ENCODE peak calls at places on chromosomes 2 and 18, in eight cellular contexts. N is endothelial cell, J is bronchial epithelial cell, T is hepatocyte, I is adrenal gland, X is foreskin keratinocyte, O is IMR-90, M is kidney. Q is an unnamed sample.

GRCh38 chr18:61322265-61322873 is 10.9 kb upstream of the CDH20 start:
- DNase-seq in I (peak; percentile 54), N (peak; percentile 90), O (peak; percentile 33), T (peak; percentile 83), X (peak; percentile 47), M (no peak), J (peak; percentile 29), Q (peak; percentile 87)

GRCh38 chr18:79798999-79799370 is 1.2 kb downstream of the KCNG2 start:
- DNase-seq in O (no peak), I (no peak), T (peak; percentile 34), X (no peak), J (no peak), M (peak; percentile 53), N (no peak), Q (no peak)

GRCh38 chr2:146916914-146917313 is 927.9 kb upstream of the ACVR2A start:
- DNase-seq in N (no peak), O (no peak), J (peak; percentile 44), M (no peak), I (no peak), X (no peak), T (no peak), Q (no peak)

GRCh38 chr2:46358713-46359112 is 61.5 kb downstream of the EPAS1 start:
- DNase-seq in X (no peak), J (no peak), O (no peak), I (no peak), M (no peak), N (no peak), T (no peak), Q (no peak)

GRCh38 chr2:151264157-151264835 is 2.6 kb upstream of the RBM43 start:
- DNase-seq in I (no peak), J (no peak), N (no peak), T (peak; percentile 39), X (no peak), M (no peak), O (no peak), Q (no peak)

GRCh38 chr18:59834267-59834666 is 65.5 kb upstream of the PMAIP1 start:
- DNase-seq in N (no peak), T (no peak), X (no peak), O (no peak), J (no peak), I (no peak), M (no peak), Q (no peak)

GRCh38 chr2:112032615-112033457 is 22.2 kb upstream of the TMEM87B start:
- DNase-seq in J (peak; percentile 95), I (peak; percentile 74), M (no peak), N (no peak), O (peak; percentile 71), X (peak; percentile 78), T (peak; percentile 35), Q (peak; percentile 74)

GRCh38 chr2:132668189-132668833 is 1.7 kb downstream of the LYPD1 start:
- DNase-seq in J (no peak), N (peak; percentile 55), X (no peak), T (peak; percentile 40), M (no peak), I (no peak), O (no peak), Q (peak; percentile 74)

GRCh38 chr2:57376985-57377384 is 669.6 kb upstream of the VRK2 start:
- DNase-seq in I (no peak), J (peak; percentile 11), X (no peak), N (no peak), O (no peak), T (peak; percentile 18), M (no peak), Q (no peak)
- TF ChIP-seq CTCF in I (peak; percentile 34), J (no peak), X (peak; percentile 59), N (no peak), O (peak; percentile 10), T (peak; percentile 54), M (no peak), Q (no peak)

GRCh38 chr2:49861821-49862220 is 707.5 kb upstream of the FSHR start:
- DNase-seq in N (no peak), T (no peak), I (no peak), J (peak; percentile 1), X (peak; percentile 33), M (no peak), O (no peak), Q (no peak)
- TF ChIP-seq CTCF in N (no peak), T (no peak), I (no peak), J (no peak), X (no peak), M (no peak), O (no peak), Q (no peak)

DNA sequence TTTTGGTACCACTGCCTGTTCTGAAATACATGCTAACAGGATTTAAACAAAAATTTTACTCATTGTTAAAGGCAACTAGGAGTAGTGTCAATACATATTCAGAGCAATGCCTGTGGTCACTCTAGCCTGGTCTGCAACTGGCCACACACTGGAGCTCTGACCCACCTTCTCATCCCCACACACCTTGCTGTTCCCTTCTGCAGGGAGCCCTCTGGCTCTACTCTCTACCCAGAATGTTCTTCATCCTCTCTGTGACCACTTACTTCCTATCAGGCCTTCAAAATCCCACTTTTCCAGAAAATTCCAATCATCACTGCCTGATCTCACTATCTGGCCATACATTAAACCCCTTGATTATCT is 102.3 kb upstream of the NFU1 start:
- DNase-seq in O (no peak), I (no peak), N (no peak), M (no peak), J (no peak), X (no peak), T (no peak), Q (no peak)
- TF ChIP-seq CTCF in O (no peak), I (no peak), N (no peak), M (no peak), J (no peak), X (no peak), T (no peak), Q (no peak)

GRCh38 chr2:70007151-70007550 is 45.7 kb upstream of the ASPRV1 start:
- DNase-seq in O (no peak), J (no peak), N (no peak), I (no peak), X (no peak), M (no peak), T (no peak), Q (no peak)

GRCh38 chr2:70008290-70008689 is 46.9 kb upstream of the ASPRV1 start:
- DNase-seq in T (no peak), I (no peak), N (no peak), M (no peak), J (no peak), O (no peak), X (no peak), Q (no peak)

GRCh38 chr2:70006447-70006784 is 45.0 kb upstream of the ASPRV1 start:
- DNase-seq in X (no peak), T (no peak), N (no peak), O (no peak), M (no peak), J (no peak), I (no peak), Q (no peak)

GRCh38 chr2:70003093-70003830 is 41.8 kb upstream of the ASPRV1 start:
- DNase-seq in N (no peak), M (peak; percentile 26), T (no peak), J (no peak), O (no peak), I (no peak), X (no peak), Q (no peak)

DNA sequence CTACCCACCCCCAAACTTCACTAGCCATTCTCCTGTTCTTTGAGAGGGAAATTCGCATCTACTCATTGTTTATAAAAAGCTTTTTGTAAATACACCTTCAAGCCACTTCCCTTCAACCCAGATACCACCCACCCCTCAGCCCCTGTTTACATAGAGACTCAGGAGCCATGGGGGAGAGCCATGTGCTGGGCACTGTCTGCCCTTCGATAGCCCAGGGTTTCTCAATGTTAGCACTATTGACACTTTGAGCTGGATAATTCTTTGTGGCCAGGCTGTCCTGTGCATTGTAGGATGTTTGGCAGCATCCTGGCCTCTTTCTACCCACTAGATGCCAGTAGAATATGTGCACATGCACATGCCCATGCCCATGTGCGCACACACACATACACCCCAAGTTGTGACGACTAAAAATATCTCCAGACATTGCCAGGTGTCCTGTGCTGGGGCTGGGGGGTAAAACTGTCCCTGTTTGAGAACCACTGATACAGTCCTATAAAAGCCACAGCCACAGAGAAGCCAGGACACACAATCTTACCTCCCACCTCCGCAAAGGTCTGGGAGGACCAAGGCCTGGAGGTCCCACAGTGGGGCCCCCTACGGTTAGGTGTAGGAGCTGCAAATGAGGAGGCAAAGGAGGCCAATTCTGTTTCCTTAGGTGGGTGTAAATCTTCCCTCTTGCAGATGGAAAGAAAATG is 44.5 kb upstream of the ASPRV1 start:
- DNase-seq in J (no peak), O (no peak), T (no peak), N (no peak), M (peak; percentile 18), I (no peak), X (no peak), Q (no peak)
- TF ChIP-seq CTCF in J (no peak), O (no peak), T (no peak), N (no peak), M (no peak), I (no peak), X (no peak), Q (no peak)

GRCh38 chr2:206149330-206149729 is 9.9 kb downstream of the NDUFS1 start:
- DNase-seq in I (no peak), J (no peak), M (no peak), X (no peak), T (no peak), O (no peak), N (no peak), Q (no peak)

GRCh38 chr2:206158563-206159345 is 490 bp downstream of the NDUFS1 start:
- DNase-seq in M (no peak), J (peak; percentile 15), N (no peak), X (no peak), I (peak; percentile 31), O (peak; percentile 31), T (peak; percentile 31), Q (no peak)

GRCh38 chr2:206150631-206151030 is 8.6 kb downstream of the NDUFS1 start:
- DNase-seq in M (no peak), J (no peak), T (no peak), X (no peak), O (no peak), N (no peak), I (no peak), Q (no peak)

GRCh38 chr2:206150168-206150567 is 9.1 kb downstream of the NDUFS1 start:
- DNase-seq in O (no peak), I (no peak), N (no peak), X (no peak), T (no peak), M (no peak), J (no peak), Q (no peak)

DNA sequence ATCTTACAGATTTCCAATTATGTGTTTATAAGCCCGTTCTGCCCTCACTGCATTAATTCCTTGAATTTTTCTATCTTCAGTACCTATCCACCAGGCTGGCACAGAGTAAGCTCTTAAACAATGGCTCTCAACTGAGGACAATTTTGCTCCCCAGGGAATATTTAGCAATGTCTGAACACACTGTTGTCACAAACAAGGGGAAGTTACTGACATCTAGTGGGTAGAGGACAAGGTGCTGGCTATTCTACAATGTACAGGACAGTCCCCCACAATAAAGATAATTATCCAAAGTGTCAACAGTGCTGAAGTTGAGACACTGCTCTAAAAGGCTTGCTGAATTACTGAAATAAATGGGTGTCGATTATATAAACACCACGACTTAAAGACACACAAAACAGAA is 5.0 kb downstream of the NDUFS1 start:
- DNase-seq in T (peak; percentile 35), M (no peak), O (no peak), N (no peak), I (no peak), X (no peak), J (no peak), Q (no peak)
- TF ChIP-seq CTCF in T (peak; percentile 25), M (no peak), O (peak; percentile 12), N (no peak), I (peak; percentile 15), X (peak; percentile 28), J (peak; percentile 10), Q (no peak)

GRCh38 chr2:180358458-180358857 is 351.4 kb upstream of the CWC22 start:
- DNase-seq in M (no peak), N (no peak), J (no peak), O (no peak), T (no peak), I (no peak), X (no peak), Q (no peak)
- TF ChIP-seq CTCF in M (no peak), N (no peak), J (no peak), O (no peak), T (no peak), I (no peak), X (peak; percentile 16), Q (no peak)